ENCODE peak calls at places on chromosomes 13 and 19, in six cellular contexts. One of them, this sample, is unnamed.

GRCh38 chr13:38566526-38566925 is 120.4 kb upstream of the FREM2 start:
- DNase-seq in neural progenitor cell: no peak
- DNase-seq in GM23248: no peak
- DNase-seq in fibroblast of lung: no peak
- DNase-seq in GM12878: no peak
- DNase-seq in H1: no peak
- DNase-seq in this sample: no peak

GRCh38 chr19:29540128-29540527 is 14.3 kb downstream of the VSTM2B start:
- DNase-seq in neural progenitor cell: no peak
- DNase-seq in GM23248: no peak
- DNase-seq in fibroblast of lung: no peak
- DNase-seq in GM12878: no peak
- DNase-seq in H1: no peak
- DNase-seq in this sample: no peak

GRCh38 chr19:29663861-29664752 is 1.2 kb upstream of the PLEKHF1 start:
- DNase-seq in neural progenitor cell: no peak
- DNase-seq in GM23248: peak
- DNase-seq in fibroblast of lung: no peak
- DNase-seq in GM12878: no peak
- DNase-seq in H1: no peak
- DNase-seq in this sample: peak

GRCh38 chr19:37251308-37252229 is 33.6 kb downstream of the ZNF383 start:
- DNase-seq in neural progenitor cell: no peak
- DNase-seq in GM23248: peak
- DNase-seq in fibroblast of lung: peak
- DNase-seq in GM12878: peak
- DNase-seq in H1: no peak
- DNase-seq in this sample: peak

GRCh38 chr19:43699506-43700367 is 16.1 kb upstream of the IRGC start:
- DNase-seq in neural progenitor cell: peak
- DNase-seq in GM23248: peak
- DNase-seq in fibroblast of lung: peak
- DNase-seq in GM12878: no peak
- DNase-seq in H1: peak
- DNase-seq in this sample: no peak

GRCh38 chr19:45164577-45165335 is 4.0 kb upstream of the NKPD1 start:
- DNase-seq in neural progenitor cell: peak
- DNase-seq in GM23248: peak
- DNase-seq in fibroblast of lung: peak
- DNase-seq in GM12878: peak
- DNase-seq in H1: peak
- DNase-seq in this sample: peak

GRCh38 chr19:40253611-40254092 is 27.2 kb upstream of the CCNP start:
- DNase-seq in neural progenitor cell: no peak
- DNase-seq in GM23248: no peak
- DNase-seq in fibroblast of lung: no peak
- DNase-seq in GM12878: no peak
- DNase-seq in H1: no peak
- DNase-seq in this sample: no peak

GRCh38 chr13:68927387-68928026 is 1180.1 kb upstream of the ATXN8OS start:
- DNase-seq in neural progenitor cell: peak
- DNase-seq in GM23248: no peak
- DNase-seq in fibroblast of lung: peak
- DNase-seq in GM12878: no peak
- DNase-seq in H1: no peak
- DNase-seq in this sample: no peak

GRCh38 chr19:46040952-46041500 is at the start of gene IGFL4:
- DNase-seq in neural progenitor cell: no peak
- DNase-seq in GM23248: no peak
- DNase-seq in fibroblast of lung: peak
- DNase-seq in GM12878: no peak
- DNase-seq in H1: no peak
- DNase-seq in this sample: peak

GRCh38 chr19:4374451-4375163 is 25.7 kb downstream of the SH3GL1 start:
- DNase-seq in neural progenitor cell: no peak
- DNase-seq in GM23248: peak
- DNase-seq in fibroblast of lung: peak
- DNase-seq in GM12878: no peak
- DNase-seq in H1: no peak
- DNase-seq in this sample: peak

GRCh38 chr19:38666662-38667448 is 19.4 kb downstream of the ACTN4 start:
- DNase-seq in neural progenitor cell: peak
- DNase-seq in GM23248: peak
- DNase-seq in fibroblast of lung: peak
- DNase-seq in GM12878: no peak
- DNase-seq in H1: no peak
- DNase-seq in this sample: no peak

GRCh38 chr13:47033216-47033615 is 136.4 kb upstream of the HTR2A start:
- DNase-seq in neural progenitor cell: no peak
- DNase-seq in GM23248: peak
- DNase-seq in fibroblast of lung: peak
- DNase-seq in GM12878: no peak
- DNase-seq in H1: no peak
- DNase-seq in this sample: no peak

GRCh38 chr13:20160346-20161274 is at the start of gene GJA3:
- DNase-seq in neural progenitor cell: peak
- DNase-seq in GM23248: peak
- DNase-seq in fibroblast of lung: peak
- DNase-seq in GM12878: no peak
- DNase-seq in H1: peak
- DNase-seq in this sample: no peak

GRCh38 chr19:16347706-16348105 is 23.1 kb downstream of the KLF2 start:
- DNase-seq in neural progenitor cell: no peak
- DNase-seq in GM23248: no peak
- DNase-seq in fibroblast of lung: no peak
- DNase-seq in GM12878: no peak
- DNase-seq in H1: no peak
- DNase-seq in this sample: no peak
- H3K27ac ChIP-seq in neural progenitor cell: no peak
- H3K27ac ChIP-seq in GM23248: no peak
- H3K27ac ChIP-seq in fibroblast of lung: no peak
- H3K27ac ChIP-seq in GM12878: no peak
- H3K27ac ChIP-seq in H1: no peak
- H3K27ac ChIP-seq in this sample: no peak

DNA sequence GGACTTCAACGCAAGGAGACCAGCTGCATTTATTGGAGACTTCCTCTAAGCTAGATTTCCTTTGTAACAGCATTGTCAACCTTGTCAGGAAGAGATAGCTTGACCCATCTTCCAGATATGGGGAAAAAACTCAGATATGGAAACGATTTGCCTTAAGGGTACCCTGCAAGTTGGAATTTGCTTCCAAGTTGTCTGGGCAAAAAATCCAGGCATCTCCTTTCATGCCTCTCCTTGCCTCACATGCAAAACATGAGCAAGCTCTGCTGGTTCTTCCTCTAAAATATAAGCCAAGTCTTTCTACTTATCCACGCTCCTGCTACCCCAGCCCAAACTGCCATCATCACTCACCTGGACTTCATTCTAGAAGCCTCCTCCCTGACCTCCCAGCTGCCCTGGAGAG is 6.4 kb upstream of the DNMT1 start:
- DNase-seq in neural progenitor cell: no peak
- DNase-seq in GM23248: no peak
- DNase-seq in fibroblast of lung: no peak
- DNase-seq in GM12878: no peak
- DNase-seq in H1: no peak
- DNase-seq in this sample: no peak
- H3K4me2 ChIP-seq in neural progenitor cell: no peak
- H3K4me2 ChIP-seq in GM23248: no peak
- H3K4me2 ChIP-seq in fibroblast of lung: no peak
- H3K4me2 ChIP-seq in GM12878: no peak
- H3K4me2 ChIP-seq in H1: no peak
- H3K4me2 ChIP-seq in this sample: no peak

GRCh38 chr13:66329988-66330429 is 900.1 kb downstream of the PCDH9 start:
- DNase-seq in neural progenitor cell: no peak
- DNase-seq in GM23248: no peak
- DNase-seq in fibroblast of lung: no peak
- DNase-seq in GM12878: no peak
- DNase-seq in H1: no peak
- DNase-seq in this sample: no peak
- H2AFZ ChIP-seq in neural progenitor cell: peak
- H2AFZ ChIP-seq in GM23248: no peak
- H2AFZ ChIP-seq in fibroblast of lung: no peak
- H2AFZ ChIP-seq in GM12878: no peak
- H2AFZ ChIP-seq in H1: no peak
- H2AFZ ChIP-seq in this sample: no peak

DNA sequence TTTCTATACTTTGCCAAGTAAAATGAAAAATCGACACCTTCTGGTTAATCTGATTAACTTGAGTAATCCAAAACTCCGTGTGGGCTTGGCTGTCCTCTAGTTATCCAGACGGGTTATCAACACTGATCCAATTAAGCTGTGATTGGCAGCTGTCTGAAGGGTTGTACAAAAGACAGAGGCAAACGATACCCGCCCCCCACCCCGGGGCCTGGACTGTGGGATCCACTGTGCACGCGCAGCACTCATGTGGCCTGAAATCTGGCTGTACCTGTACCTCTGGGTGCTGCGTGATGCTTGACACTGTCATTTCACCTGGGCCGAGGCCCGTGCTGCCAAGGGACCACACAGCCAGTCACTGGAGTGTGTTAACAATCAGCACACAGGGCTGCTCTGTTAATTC is 53.5 kb downstream of the COL4A2 start:
- DNase-seq in neural progenitor cell: peak
- DNase-seq in GM23248: no peak
- DNase-seq in fibroblast of lung: no peak
- DNase-seq in GM12878: no peak
- DNase-seq in H1: no peak
- DNase-seq in this sample: no peak
- H3K27ac ChIP-seq in neural progenitor cell: no peak
- H3K27ac ChIP-seq in GM23248: peak
- H3K27ac ChIP-seq in fibroblast of lung: peak
- H3K27ac ChIP-seq in GM12878: no peak
- H3K27ac ChIP-seq in H1: no peak
- H3K27ac ChIP-seq in this sample: no peak

GRCh38 chr13:49932066-49932465 is 4.1 kb downstream of the SPRYD7 start:
- DNase-seq in neural progenitor cell: no peak
- DNase-seq in GM23248: no peak
- DNase-seq in fibroblast of lung: no peak
- DNase-seq in GM12878: no peak
- DNase-seq in H1: no peak
- DNase-seq in this sample: no peak
- H3K4me2 ChIP-seq in neural progenitor cell: no peak
- H3K4me2 ChIP-seq in GM23248: no peak
- H3K4me2 ChIP-seq in fibroblast of lung: peak
- H3K4me2 ChIP-seq in GM12878: no peak
- H3K4me2 ChIP-seq in H1: no peak
- H3K4me2 ChIP-seq in this sample: no peak

GRCh38 chr13:80118507-80118906 is 222.4 kb downstream of the SPRY2 start:
- DNase-seq in neural progenitor cell: no peak
- DNase-seq in GM23248: no peak
- DNase-seq in fibroblast of lung: no peak
- DNase-seq in GM12878: no peak
- DNase-seq in H1: no peak
- DNase-seq in this sample: no peak

GRCh38 chr13:80115616-80116015 is 225.3 kb downstream of the SPRY2 start:
- DNase-seq in neural progenitor cell: no peak
- DNase-seq in GM23248: no peak
- DNase-seq in fibroblast of lung: no peak
- DNase-seq in GM12878: no peak
- DNase-seq in H1: no peak
- DNase-seq in this sample: no peak

GRCh38 chr13:80118099-80118498 is 222.8 kb downstream of the SPRY2 start:
- DNase-seq in neural progenitor cell: no peak
- DNase-seq in GM23248: no peak
- DNase-seq in fibroblast of lung: no peak
- DNase-seq in GM12878: no peak
- DNase-seq in H1: no peak
- DNase-seq in this sample: no peak

GRCh38 chr13:80116107-80116506 is 224.8 kb downstream of the SPRY2 start:
- DNase-seq in neural progenitor cell: no peak
- DNase-seq in GM23248: peak
- DNase-seq in fibroblast of lung: peak
- DNase-seq in GM12878: no peak
- DNase-seq in H1: no peak
- DNase-seq in this sample: no peak

GRCh38 chr13:80117515-80117914 is 223.4 kb downstream of the SPRY2 start:
- DNase-seq in neural progenitor cell: no peak
- DNase-seq in GM23248: no peak
- DNase-seq in fibroblast of lung: no peak
- DNase-seq in GM12878: no peak
- DNase-seq in H1: no peak
- DNase-seq in this sample: no peak
- H2AFZ ChIP-seq in neural progenitor cell: no peak
- H2AFZ ChIP-seq in GM23248: no peak
- H2AFZ ChIP-seq in fibroblast of lung: peak
- H2AFZ ChIP-seq in GM12878: no peak
- H2AFZ ChIP-seq in H1: no peak
- H2AFZ ChIP-seq in this sample: no peak

DNA sequence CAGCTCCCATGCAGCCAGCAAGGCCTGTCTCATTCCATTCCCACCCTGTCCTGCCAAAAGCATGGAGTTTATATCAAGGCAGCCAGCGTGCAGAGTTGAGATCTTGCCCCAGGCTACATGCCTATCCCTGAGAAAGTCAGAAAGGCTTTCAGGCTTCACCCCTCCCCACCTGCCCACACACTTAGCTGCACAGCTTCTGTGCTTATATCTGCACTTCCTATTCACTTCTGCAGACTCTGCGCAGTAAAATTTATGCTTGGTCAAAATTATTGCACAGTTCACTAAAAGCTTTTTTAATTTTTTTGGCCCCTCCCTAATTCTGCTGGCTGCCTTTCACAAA is 12.5 kb upstream of the ZNF675 start:
- DNase-seq in neural progenitor cell: no peak
- DNase-seq in GM23248: no peak
- DNase-seq in fibroblast of lung: no peak
- DNase-seq in GM12878: no peak
- DNase-seq in H1: no peak
- DNase-seq in this sample: peak
- H3K27ac ChIP-seq in neural progenitor cell: no peak
- H3K27ac ChIP-seq in GM23248: no peak
- H3K27ac ChIP-seq in fibroblast of lung: no peak
- H3K27ac ChIP-seq in GM12878: no peak
- H3K27ac ChIP-seq in H1: no peak
- H3K27ac ChIP-seq in this sample: no peak

GRCh38 chr19:3364501-3364858 is 1.9 kb upstream of the NFIC start:
- DNase-seq in neural progenitor cell: no peak
- DNase-seq in GM23248: no peak
- DNase-seq in fibroblast of lung: no peak
- DNase-seq in GM12878: no peak
- DNase-seq in H1: no peak
- DNase-seq in this sample: no peak

GRCh38 chr19:3366761-3367571 is 583 bp downstream of the NFIC start:
- DNase-seq in neural progenitor cell: peak
- DNase-seq in GM23248: peak
- DNase-seq in fibroblast of lung: peak
- DNase-seq in GM12878: no peak
- DNase-seq in H1: peak
- DNase-seq in this sample: no peak

GRCh38 chr19:3366104-3366760 is at the start of gene NFIC:
- DNase-seq in neural progenitor cell: peak
- DNase-seq in GM23248: peak
- DNase-seq in fibroblast of lung: peak
- DNase-seq in GM12878: no peak
- DNase-seq in H1: no peak
- DNase-seq in this sample: no peak

GRCh38 chr19:3365093-3365446 is 1.3 kb upstream of the NFIC start:
- DNase-seq in neural progenitor cell: no peak
- DNase-seq in GM23248: no peak
- DNase-seq in fibroblast of lung: no peak
- DNase-seq in GM12878: no peak
- DNase-seq in H1: no peak
- DNase-seq in this sample: no peak

GRCh38 chr19:3365447-3366103 is 808 bp upstream of the NFIC start:
- DNase-seq in neural progenitor cell: no peak
- DNase-seq in GM23248: peak
- DNase-seq in fibroblast of lung: no peak
- DNase-seq in GM12878: no peak
- DNase-seq in H1: no peak
- DNase-seq in this sample: peak
- H3K4me2 ChIP-seq in neural progenitor cell: peak
- H3K4me2 ChIP-seq in GM23248: peak
- H3K4me2 ChIP-seq in fibroblast of lung: peak
- H3K4me2 ChIP-seq in GM12878: peak
- H3K4me2 ChIP-seq in H1: peak
- H3K4me2 ChIP-seq in this sample: peak

This sample was measured in PC-9.